ENCODE peak calls at places on chromosomes 11 and 22, in eight cellular contexts. One of them, this sample, is unnamed. For H3K36me3, the result is how much of the 10 kb centered on the place peaks cover.

GRCh38 chr11:86070435-86071056 is 1.7 kb upstream of the PICALM start:
- DNase-seq in IMR-90: no peak
- DNase-seq in thoracic aorta: no peak
- DNase-seq in sigmoid colon: no peak
- DNase-seq in lung: no peak
- DNase-seq in hepatocyte: no peak
- DNase-seq in psoas muscle: no peak
- DNase-seq in neuronal stem cell: no peak
- DNase-seq in this sample: no peak

GRCh38 chr11:117547188-117547831 is 219.7 kb downstream of the CEP164 start:
- DNase-seq in IMR-90: no peak
- DNase-seq in thoracic aorta: no peak
- DNase-seq in sigmoid colon: no peak
- DNase-seq in lung: no peak
- DNase-seq in hepatocyte: no peak
- DNase-seq in psoas muscle: no peak
- DNase-seq in neuronal stem cell: no peak
- DNase-seq in this sample: no peak

GRCh38 chr11:5596611-5597201 is at the start of gene TRIM6:
- DNase-seq in IMR-90: peak
- DNase-seq in thoracic aorta: no peak
- DNase-seq in sigmoid colon: peak
- DNase-seq in lung: peak
- DNase-seq in hepatocyte: peak
- DNase-seq in psoas muscle: peak
- DNase-seq in neuronal stem cell: peak
- DNase-seq in this sample: peak

GRCh38 chr11:108871152-108871551 is 206.3 kb downstream of the DDX10 start:
- DNase-seq in IMR-90: peak
- DNase-seq in thoracic aorta: no peak
- DNase-seq in sigmoid colon: no peak
- DNase-seq in lung: no peak
- DNase-seq in hepatocyte: peak
- DNase-seq in psoas muscle: no peak
- DNase-seq in neuronal stem cell: no peak
- DNase-seq in this sample: peak

GRCh38 chr22:49993649-49994360 is 18.8 kb downstream of the IL17REL start:
- DNase-seq in IMR-90: no peak
- DNase-seq in thoracic aorta: no peak
- DNase-seq in sigmoid colon: no peak
- DNase-seq in lung: no peak
- DNase-seq in hepatocyte: no peak
- DNase-seq in psoas muscle: no peak
- DNase-seq in neuronal stem cell: no peak
- DNase-seq in this sample: no peak

GRCh38 chr11:120597250-120597649 is 85.7 kb downstream of the GRIK4 start:
- DNase-seq in IMR-90: no peak
- DNase-seq in thoracic aorta: no peak
- DNase-seq in sigmoid colon: no peak
- DNase-seq in lung: no peak
- DNase-seq in hepatocyte: no peak
- DNase-seq in psoas muscle: no peak
- DNase-seq in neuronal stem cell: no peak
- DNase-seq in this sample: no peak

GRCh38 chr22:45526263-45526662 is 23.6 kb downstream of the FBLN1 start:
- DNase-seq in IMR-90: no peak
- DNase-seq in thoracic aorta: no peak
- DNase-seq in sigmoid colon: peak
- DNase-seq in lung: no peak
- DNase-seq in hepatocyte: no peak
- DNase-seq in psoas muscle: no peak
- DNase-seq in neuronal stem cell: no peak
- DNase-seq in this sample: no peak

GRCh38 chr22:38129021-38129420 is 18.5 kb upstream of the BAIAP2L2 start:
- DNase-seq in IMR-90: no peak
- DNase-seq in thoracic aorta: no peak
- DNase-seq in sigmoid colon: no peak
- DNase-seq in lung: no peak
- DNase-seq in hepatocyte: peak
- DNase-seq in psoas muscle: no peak
- DNase-seq in neuronal stem cell: no peak
- DNase-seq in this sample: no peak

GRCh38 chr22:32700186-32700882 is 101.2 kb upstream of the TIMP3 start:
- DNase-seq in IMR-90: peak
- DNase-seq in thoracic aorta: no peak
- DNase-seq in sigmoid colon: no peak
- DNase-seq in lung: no peak
- DNase-seq in hepatocyte: no peak
- DNase-seq in psoas muscle: no peak
- DNase-seq in neuronal stem cell: no peak
- DNase-seq in this sample: no peak

GRCh38 chr11:40252236-40252635 is 1207.2 kb downstream of the LRRC4C start:
- DNase-seq in IMR-90: no peak
- DNase-seq in thoracic aorta: no peak
- DNase-seq in sigmoid colon: no peak
- DNase-seq in lung: no peak
- DNase-seq in hepatocyte: no peak
- DNase-seq in psoas muscle: no peak
- DNase-seq in neuronal stem cell: no peak
- DNase-seq in this sample: no peak

GRCh38 chr11:115678942-115679341 is 174.7 kb upstream of the CADM1 start:
- DNase-seq in IMR-90: no peak
- DNase-seq in thoracic aorta: no peak
- DNase-seq in sigmoid colon: no peak
- DNase-seq in lung: no peak
- DNase-seq in hepatocyte: peak
- DNase-seq in psoas muscle: peak
- DNase-seq in neuronal stem cell: no peak
- DNase-seq in this sample: no peak

GRCh38 chr11:60158666-60159065 is 24.2 kb downstream of the MS4A6A start:
- DNase-seq in IMR-90: no peak
- DNase-seq in thoracic aorta: no peak
- DNase-seq in sigmoid colon: no peak
- DNase-seq in lung: no peak
- DNase-seq in hepatocyte: no peak
- DNase-seq in psoas muscle: no peak
- DNase-seq in neuronal stem cell: no peak
- DNase-seq in this sample: no peak

GRCh38 chr11:975824-976223 is 50.2 kb downstream of the AP2A2 start:
- DNase-seq in IMR-90: peak
- DNase-seq in thoracic aorta: no peak
- DNase-seq in sigmoid colon: no peak
- DNase-seq in lung: no peak
- DNase-seq in hepatocyte: no peak
- DNase-seq in psoas muscle: no peak
- DNase-seq in neuronal stem cell: peak
- DNase-seq in this sample: no peak
- H3K36me3 ChIP-seq in IMR-90: half or more
- H3K36me3 ChIP-seq in thoracic aorta: half or more
- H3K36me3 ChIP-seq in sigmoid colon: under half
- H3K36me3 ChIP-seq in lung: under half
- H3K36me3 ChIP-seq in hepatocyte: under half
- H3K36me3 ChIP-seq in psoas muscle: under half
- H3K36me3 ChIP-seq in neuronal stem cell: half or more
- H3K36me3 ChIP-seq in this sample: half or more

GRCh38 chr11:2146051-2146450 is 6.9 kb upstream of the IGF2 start:
- DNase-seq in IMR-90: no peak
- DNase-seq in thoracic aorta: no peak
- DNase-seq in sigmoid colon: no peak
- DNase-seq in lung: no peak
- DNase-seq in hepatocyte: no peak
- DNase-seq in psoas muscle: no peak
- DNase-seq in neuronal stem cell: no peak
- DNase-seq in this sample: no peak
- H3K27ac ChIP-seq in IMR-90: no peak
- H3K27ac ChIP-seq in thoracic aorta: no peak
- H3K27ac ChIP-seq in sigmoid colon: no peak
- H3K27ac ChIP-seq in lung: no peak
- H3K27ac ChIP-seq in hepatocyte: no peak
- H3K27ac ChIP-seq in psoas muscle: no peak
- H3K27ac ChIP-seq in neuronal stem cell: no peak
- H3K27ac ChIP-seq in this sample: no peak

GRCh38 chr11:66259225-66259624 is 9.2 kb upstream of the RAB1B start:
- DNase-seq in IMR-90: no peak
- DNase-seq in thoracic aorta: no peak
- DNase-seq in sigmoid colon: no peak
- DNase-seq in lung: no peak
- DNase-seq in hepatocyte: no peak
- DNase-seq in psoas muscle: no peak
- DNase-seq in neuronal stem cell: no peak
- DNase-seq in this sample: no peak
- H3K36me3 ChIP-seq in IMR-90: under half
- H3K36me3 ChIP-seq in thoracic aorta: under half
- H3K36me3 ChIP-seq in sigmoid colon: under half
- H3K36me3 ChIP-seq in lung: under half
- H3K36me3 ChIP-seq in hepatocyte: under half
- H3K36me3 ChIP-seq in psoas muscle: under half
- H3K36me3 ChIP-seq in neuronal stem cell: under half
- H3K36me3 ChIP-seq in this sample: under half

GRCh38 chr11:123168955-123169484 is 26.0 kb downstream of the CLMP start:
- DNase-seq in IMR-90: no peak
- DNase-seq in thoracic aorta: no peak
- DNase-seq in sigmoid colon: no peak
- DNase-seq in lung: no peak
- DNase-seq in hepatocyte: no peak
- DNase-seq in psoas muscle: no peak
- DNase-seq in neuronal stem cell: no peak
- DNase-seq in this sample: no peak
- H3K27ac ChIP-seq in IMR-90: peak
- H3K27ac ChIP-seq in thoracic aorta: no peak
- H3K27ac ChIP-seq in sigmoid colon: peak
- H3K27ac ChIP-seq in lung: no peak
- H3K27ac ChIP-seq in hepatocyte: no peak
- H3K27ac ChIP-seq in psoas muscle: no peak
- H3K27ac ChIP-seq in neuronal stem cell: no peak
- H3K27ac ChIP-seq in this sample: no peak

GRCh38 chr11:1253103-1253485 is 30.2 kb downstream of the MUC5B start:
- DNase-seq in IMR-90: no peak
- DNase-seq in thoracic aorta: no peak
- DNase-seq in sigmoid colon: no peak
- DNase-seq in lung: no peak
- DNase-seq in hepatocyte: no peak
- DNase-seq in psoas muscle: no peak
- DNase-seq in neuronal stem cell: no peak
- DNase-seq in this sample: no peak
- H3K36me3 ChIP-seq in IMR-90: under half
- H3K36me3 ChIP-seq in thoracic aorta: under half
- H3K36me3 ChIP-seq in sigmoid colon: under half
- H3K36me3 ChIP-seq in lung: under half
- H3K36me3 ChIP-seq in hepatocyte: under half
- H3K36me3 ChIP-seq in psoas muscle: under half
- H3K36me3 ChIP-seq in neuronal stem cell: under half
- H3K36me3 ChIP-seq in this sample: under half

GRCh38 chr22:19665784-19666662 is 48.3 kb upstream of the SEPTIN5 start:
- DNase-seq in IMR-90: no peak
- DNase-seq in thoracic aorta: no peak
- DNase-seq in sigmoid colon: no peak
- DNase-seq in lung: no peak
- DNase-seq in hepatocyte: no peak
- DNase-seq in psoas muscle: no peak
- DNase-seq in neuronal stem cell: no peak
- DNase-seq in this sample: no peak

GRCh38 chr22:19664951-19665783 is 49.1 kb upstream of the SEPTIN5 start:
- DNase-seq in IMR-90: no peak
- DNase-seq in thoracic aorta: no peak
- DNase-seq in sigmoid colon: no peak
- DNase-seq in lung: no peak
- DNase-seq in hepatocyte: no peak
- DNase-seq in psoas muscle: no peak
- DNase-seq in neuronal stem cell: no peak
- DNase-seq in this sample: no peak

GRCh38 chr22:19664406-19664805 is 49.9 kb upstream of the SEPTIN5 start:
- DNase-seq in IMR-90: peak
- DNase-seq in thoracic aorta: no peak
- DNase-seq in sigmoid colon: no peak
- DNase-seq in lung: no peak
- DNase-seq in hepatocyte: no peak
- DNase-seq in psoas muscle: no peak
- DNase-seq in neuronal stem cell: no peak
- DNase-seq in this sample: no peak

GRCh38 chr22:19663286-19663815 is 51.0 kb upstream of the SEPTIN5 start:
- DNase-seq in IMR-90: peak
- DNase-seq in thoracic aorta: no peak
- DNase-seq in sigmoid colon: no peak
- DNase-seq in lung: no peak
- DNase-seq in hepatocyte: no peak
- DNase-seq in psoas muscle: peak
- DNase-seq in neuronal stem cell: no peak
- DNase-seq in this sample: peak

DNA sequence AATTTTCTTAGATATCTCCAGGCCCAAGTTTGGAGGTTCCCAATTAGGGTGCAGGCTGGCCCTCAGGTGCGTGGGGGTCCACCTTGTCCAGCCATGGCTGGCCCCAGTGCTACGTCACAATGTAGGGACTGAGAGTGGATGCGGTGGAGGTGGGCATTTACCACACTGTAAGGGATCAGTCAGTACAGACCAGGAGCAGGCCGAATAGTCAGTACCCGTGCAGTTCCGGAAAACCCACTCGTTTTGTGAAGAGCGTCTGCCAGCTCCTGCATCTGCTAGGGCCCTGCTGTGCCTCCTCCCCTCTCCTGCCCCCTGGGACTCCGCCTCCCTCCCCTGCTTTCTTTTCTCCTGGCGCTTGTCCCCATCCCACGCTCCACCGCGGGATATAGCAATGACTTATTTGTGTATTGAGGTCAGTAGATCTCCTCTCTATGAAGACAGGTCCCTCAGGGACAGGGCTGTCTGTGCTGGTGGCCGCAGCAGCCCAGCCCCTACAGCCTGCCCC is 50.4 kb upstream of the SEPTIN5 start:
- DNase-seq in IMR-90: peak
- DNase-seq in thoracic aorta: no peak
- DNase-seq in sigmoid colon: no peak
- DNase-seq in lung: no peak
- DNase-seq in hepatocyte: no peak
- DNase-seq in psoas muscle: peak
- DNase-seq in neuronal stem cell: no peak
- DNase-seq in this sample: peak
- H3K27ac ChIP-seq in IMR-90: no peak
- H3K27ac ChIP-seq in thoracic aorta: no peak
- H3K27ac ChIP-seq in sigmoid colon: no peak
- H3K27ac ChIP-seq in lung: no peak
- H3K27ac ChIP-seq in hepatocyte: no peak
- H3K27ac ChIP-seq in psoas muscle: peak
- H3K27ac ChIP-seq in neuronal stem cell: no peak
- H3K27ac ChIP-seq in this sample: peak

GRCh38 chr11:63749624-63750023 is 19.0 kb downstream of the ZFTA start:
- DNase-seq in IMR-90: no peak
- DNase-seq in thoracic aorta: no peak
- DNase-seq in sigmoid colon: no peak
- DNase-seq in lung: no peak
- DNase-seq in hepatocyte: no peak
- DNase-seq in psoas muscle: no peak
- DNase-seq in neuronal stem cell: no peak
- DNase-seq in this sample: no peak
- H3K36me3 ChIP-seq in IMR-90: under half
- H3K36me3 ChIP-seq in thoracic aorta: under half
- H3K36me3 ChIP-seq in sigmoid colon: under half
- H3K36me3 ChIP-seq in lung: under half
- H3K36me3 ChIP-seq in hepatocyte: under half
- H3K36me3 ChIP-seq in psoas muscle: under half
- H3K36me3 ChIP-seq in neuronal stem cell: under half
- H3K36me3 ChIP-seq in this sample: under half